ENCODE peak calls at places on chromosomes 4 and X, in four cellular contexts. One of them, this sample, is unnamed.

GRCh38 chr4:39655206-39655605 is 16.5 kb upstream of the SMIM14 start:
- DNase-seq in iris pigment epithelial cell: peak
- DNase-seq in NCI-H774: no peak
- DNase-seq in neural crest cell: no peak
- DNase-seq in this sample: no peak

GRCh38 chr4:89111833-89112563 is 665 bp downstream of the TIGD2 start:
- DNase-seq in iris pigment epithelial cell: peak
- DNase-seq in NCI-H774: no peak
- DNase-seq in neural crest cell: no peak
- DNase-seq in this sample: no peak

GRCh38 chrX:17930850-17931249 is 69.8 kb upstream of the RAI2 start:
- DNase-seq in iris pigment epithelial cell: no peak
- DNase-seq in neural crest cell: no peak
- DNase-seq in NCI-H774: peak
- DNase-seq in this sample: no peak

GRCh38 chr4:189804884-189805283 is 135.8 kb upstream of the FRG1 start:
- DNase-seq in NCI-H774: no peak
- DNase-seq in iris pigment epithelial cell: no peak
- DNase-seq in neural crest cell: no peak
- DNase-seq in this sample: no peak

GRCh38 chrX:129058405-129058804 is 464.9 kb downstream of the SMARCA1 start:
- DNase-seq in NCI-H774: no peak
- DNase-seq in iris pigment epithelial cell: no peak
- DNase-seq in neural crest cell: no peak
- DNase-seq in this sample: no peak

GRCh38 chrX:107118322-107119147 is at the start of gene RBM41:
- DNase-seq in iris pigment epithelial cell: peak
- DNase-seq in neural crest cell: peak
- DNase-seq in NCI-H774: peak
- DNase-seq in this sample: peak

GRCh38 chr4:7980036-7980435 is 40.4 kb upstream of the AFAP1 start:
- DNase-seq in NCI-H774: no peak
- DNase-seq in neural crest cell: no peak
- DNase-seq in iris pigment epithelial cell: no peak
- DNase-seq in this sample: no peak

GRCh38 chr4:185396724-185397402 is at the start of gene ANKRD37:
- DNase-seq in neural crest cell: peak
- DNase-seq in NCI-H774: peak
- DNase-seq in iris pigment epithelial cell: peak
- DNase-seq in this sample: no peak

GRCh38 chr4:76377481-76377901 is 43.5 kb downstream of the CCDC158 start:
- DNase-seq in iris pigment epithelial cell: no peak
- DNase-seq in NCI-H774: no peak
- DNase-seq in neural crest cell: no peak
- DNase-seq in this sample: no peak

GRCh38 chrX:152926279-152926678 is 28.4 kb downstream of the ZNF185 start:
- DNase-seq in NCI-H774: peak
- DNase-seq in iris pigment epithelial cell: peak
- DNase-seq in neural crest cell: peak
- DNase-seq in this sample: no peak

GRCh38 chr4:159374749-159375535 is 272.1 kb downstream of the RAPGEF2 start:
- DNase-seq in iris pigment epithelial cell: peak
- DNase-seq in neural crest cell: no peak
- DNase-seq in NCI-H774: no peak
- DNase-seq in this sample: no peak

GRCh38 chr4:174255790-174256189 is 27.7 kb downstream of the FBXO8 start:
- DNase-seq in iris pigment epithelial cell: peak
- DNase-seq in neural crest cell: no peak
- DNase-seq in NCI-H774: no peak
- DNase-seq in this sample: no peak

GRCh38 chrX:19332983-19333382 is 10.7 kb upstream of the PDHA1 start:
- DNase-seq in iris pigment epithelial cell: peak
- DNase-seq in NCI-H774: no peak
- DNase-seq in neural crest cell: no peak
- DNase-seq in this sample: peak

GRCh38 chr4:3010998-3011397 is 47.6 kb downstream of the GRK4 start:
- DNase-seq in neural crest cell: no peak
- DNase-seq in NCI-H774: no peak
- DNase-seq in iris pigment epithelial cell: peak
- DNase-seq in this sample: no peak

GRCh38 chr4:53365121-53365485 is 758 bp downstream of the SCFD2 start:
- DNase-seq in NCI-H774: no peak
- DNase-seq in neural crest cell: no peak
- DNase-seq in iris pigment epithelial cell: peak
- DNase-seq in this sample: no peak

GRCh38 chr4:119841361-119841760 is 212.8 kb upstream of the PDE5A start:
- DNase-seq in iris pigment epithelial cell: no peak
- DNase-seq in NCI-H774: no peak
- DNase-seq in neural crest cell: no peak
- DNase-seq in this sample: no peak

GRCh38 chr4:41156574-41156973 is 57.8 kb downstream of the APBB2 start:
- DNase-seq in iris pigment epithelial cell: peak
- DNase-seq in NCI-H774: no peak
- DNase-seq in neural crest cell: no peak
- DNase-seq in this sample: no peak

GRCh38 chr4:120724656-120725055 is 197.9 kb downstream of the PRDM5 start:
- DNase-seq in neural crest cell: no peak
- DNase-seq in iris pigment epithelial cell: no peak
- DNase-seq in NCI-H774: no peak
- DNase-seq in this sample: no peak

GRCh38 chrX:132169554-132169953 is 41.7 kb upstream of the FRMD7 start:
- DNase-seq in NCI-H774: peak
- DNase-seq in neural crest cell: no peak
- DNase-seq in iris pigment epithelial cell: no peak
- DNase-seq in this sample: no peak

GRCh38 chr4:122874194-122874593 is 47.6 kb downstream of the FGF2 start:
- DNase-seq in neural crest cell: no peak
- DNase-seq in iris pigment epithelial cell: peak
- DNase-seq in NCI-H774: no peak
- DNase-seq in this sample: no peak

GRCh38 chr4:147160908-147161513 is 215.3 kb upstream of the TTC29 start:
- DNase-seq in neural crest cell: no peak
- DNase-seq in NCI-H774: no peak
- DNase-seq in iris pigment epithelial cell: peak
- DNase-seq in this sample: no peak

GRCh38 chr4:158553364-158553763 is 31.7 kb downstream of the RXFP1 start:
- DNase-seq in neural crest cell: no peak
- DNase-seq in iris pigment epithelial cell: no peak
- DNase-seq in NCI-H774: no peak
- DNase-seq in this sample: no peak

GRCh38 chr4:105991726-105992125 is 96.5 kb downstream of the NPNT start:
- DNase-seq in neural crest cell: no peak
- DNase-seq in NCI-H774: no peak
- DNase-seq in iris pigment epithelial cell: no peak
- DNase-seq in this sample: no peak

GRCh38 chrX:72475952-72476668 is 96.5 kb downstream of the HDAC8 start:
- DNase-seq in iris pigment epithelial cell: peak
- DNase-seq in NCI-H774: no peak
- DNase-seq in neural crest cell: no peak
- DNase-seq in this sample: no peak

GRCh38 chr4:15910150-15910945 is 28.2 kb downstream of the FGFBP1 start:
- DNase-seq in NCI-H774: no peak
- DNase-seq in iris pigment epithelial cell: no peak
- DNase-seq in neural crest cell: no peak
- DNase-seq in this sample: no peak

GRCh38 chr4:121026034-121026433 is 46.3 kb downstream of the NDNF start:
- DNase-seq in neural crest cell: no peak
- DNase-seq in iris pigment epithelial cell: no peak
- DNase-seq in NCI-H774: no peak
- DNase-seq in this sample: no peak

GRCh38 chrX:69156638-69157037 is 8.6 kb downstream of the PJA1 start:
- DNase-seq in neural crest cell: no peak
- DNase-seq in iris pigment epithelial cell: no peak
- DNase-seq in NCI-H774: no peak
- DNase-seq in this sample: peak

GRCh38 chrX:86103061-86103460 is 45.2 kb upstream of the DACH2 start:
- DNase-seq in iris pigment epithelial cell: peak
- DNase-seq in NCI-H774: no peak
- DNase-seq in neural crest cell: no peak
- DNase-seq in this sample: no peak